ENCODE peak calls at places on chromosome 21, in seven cellular contexts. One of them, this sample, is unnamed.

GRCh38 chr21:45577806-45578801 is 35.9 kb upstream of the SLC19A1 start:
- DNase-seq in stimulated activated CD4-positive, alpha-beta T cell treated with anti-CD3 and anti-CD28 coated beads, Interleukin-4, amount 100 ng/mL, for 24 hours: no peak
- DNase-seq in retinal pigment epithelial cell: no peak
- DNase-seq in KG1: no peak
- DNase-seq in NCI-H510A treated with DMSO at 0.1 percent for 48 hours: peak
- DNase-seq in GM12891: no peak
- DNase-seq in endothelial cell: no peak
- DNase-seq in this sample: no peak

GRCh38 chr21:27219068-27219467 is 252.2 kb upstream of the ADAMTS5 start:
- DNase-seq in stimulated activated CD4-positive, alpha-beta T cell treated with anti-CD3 and anti-CD28 coated beads, Interleukin-4, amount 100 ng/mL, for 24 hours: no peak
- DNase-seq in retinal pigment epithelial cell: no peak
- DNase-seq in KG1: no peak
- DNase-seq in NCI-H510A treated with DMSO at 0.1 percent for 48 hours: no peak
- DNase-seq in GM12891: no peak
- DNase-seq in endothelial cell: no peak
- DNase-seq in this sample: no peak

GRCh38 chr21:28655471-28655870 is 337.2 kb downstream of the LTN1 start:
- DNase-seq in stimulated activated CD4-positive, alpha-beta T cell treated with anti-CD3 and anti-CD28 coated beads, Interleukin-4, amount 100 ng/mL, for 24 hours: no peak
- DNase-seq in retinal pigment epithelial cell: no peak
- DNase-seq in KG1: no peak
- DNase-seq in NCI-H510A treated with DMSO at 0.1 percent for 48 hours: no peak
- DNase-seq in GM12891: no peak
- DNase-seq in endothelial cell: no peak
- DNase-seq in this sample: no peak

GRCh38 chr21:43313939-43314405 is 113.0 kb downstream of the SIK1 start:
- DNase-seq in stimulated activated CD4-positive, alpha-beta T cell treated with anti-CD3 and anti-CD28 coated beads, Interleukin-4, amount 100 ng/mL, for 24 hours: no peak
- DNase-seq in retinal pigment epithelial cell: no peak
- DNase-seq in KG1: no peak
- DNase-seq in NCI-H510A treated with DMSO at 0.1 percent for 48 hours: no peak
- DNase-seq in GM12891: no peak
- DNase-seq in endothelial cell: no peak
- DNase-seq in this sample: no peak

GRCh38 chr21:33546076-33546475 is 3.2 kb downstream of the SON start:
- DNase-seq in stimulated activated CD4-positive, alpha-beta T cell treated with anti-CD3 and anti-CD28 coated beads, Interleukin-4, amount 100 ng/mL, for 24 hours: no peak
- DNase-seq in retinal pigment epithelial cell: no peak
- DNase-seq in KG1: no peak
- DNase-seq in NCI-H510A treated with DMSO at 0.1 percent for 48 hours: no peak
- DNase-seq in GM12891: no peak
- DNase-seq in endothelial cell: no peak
- DNase-seq in this sample: no peak

GRCh38 chr21:27464643-27465042 is 497.8 kb upstream of the ADAMTS5 start:
- DNase-seq in stimulated activated CD4-positive, alpha-beta T cell treated with anti-CD3 and anti-CD28 coated beads, Interleukin-4, amount 100 ng/mL, for 24 hours: no peak
- DNase-seq in retinal pigment epithelial cell: no peak
- DNase-seq in KG1: no peak
- DNase-seq in NCI-H510A treated with DMSO at 0.1 percent for 48 hours: no peak
- DNase-seq in GM12891: no peak
- DNase-seq in endothelial cell: no peak
- DNase-seq in this sample: no peak

GRCh38 chr21:29496337-29496736 is 197.6 kb downstream of the BACH1 start:
- DNase-seq in stimulated activated CD4-positive, alpha-beta T cell treated with anti-CD3 and anti-CD28 coated beads, Interleukin-4, amount 100 ng/mL, for 24 hours: no peak
- DNase-seq in retinal pigment epithelial cell: no peak
- DNase-seq in KG1: no peak
- DNase-seq in NCI-H510A treated with DMSO at 0.1 percent for 48 hours: no peak
- DNase-seq in GM12891: no peak
- DNase-seq in endothelial cell: no peak
- DNase-seq in this sample: no peak

GRCh38 chr21:8990326-8991087 is 1530.9 kb upstream of the TPTE start:
- DNase-seq in stimulated activated CD4-positive, alpha-beta T cell treated with anti-CD3 and anti-CD28 coated beads, Interleukin-4, amount 100 ng/mL, for 24 hours: no peak
- DNase-seq in retinal pigment epithelial cell: no peak
- DNase-seq in KG1: no peak
- DNase-seq in NCI-H510A treated with DMSO at 0.1 percent for 48 hours: peak
- DNase-seq in GM12891: no peak
- DNase-seq in endothelial cell: peak
- DNase-seq in this sample: no peak

GRCh38 chr21:27346041-27346448 is 379.2 kb upstream of the ADAMTS5 start:
- DNase-seq in stimulated activated CD4-positive, alpha-beta T cell treated with anti-CD3 and anti-CD28 coated beads, Interleukin-4, amount 100 ng/mL, for 24 hours: no peak
- DNase-seq in retinal pigment epithelial cell: no peak
- DNase-seq in KG1: no peak
- DNase-seq in NCI-H510A treated with DMSO at 0.1 percent for 48 hours: no peak
- DNase-seq in GM12891: no peak
- DNase-seq in endothelial cell: no peak
- DNase-seq in this sample: no peak

GRCh38 chr21:31108969-31109368 is 70.7 kb upstream of the KRTAP19-8 start:
- DNase-seq in stimulated activated CD4-positive, alpha-beta T cell treated with anti-CD3 and anti-CD28 coated beads, Interleukin-4, amount 100 ng/mL, for 24 hours: no peak
- DNase-seq in retinal pigment epithelial cell: no peak
- DNase-seq in KG1: no peak
- DNase-seq in NCI-H510A treated with DMSO at 0.1 percent for 48 hours: no peak
- DNase-seq in GM12891: no peak
- DNase-seq in endothelial cell: no peak
- DNase-seq in this sample: no peak

GRCh38 chr21:31874817-31875216 is 2.0 kb downstream of the HUNK start:
- DNase-seq in stimulated activated CD4-positive, alpha-beta T cell treated with anti-CD3 and anti-CD28 coated beads, Interleukin-4, amount 100 ng/mL, for 24 hours: no peak
- DNase-seq in retinal pigment epithelial cell: no peak
- DNase-seq in KG1: no peak
- DNase-seq in NCI-H510A treated with DMSO at 0.1 percent for 48 hours: no peak
- DNase-seq in GM12891: no peak
- DNase-seq in endothelial cell: peak
- DNase-seq in this sample: no peak

GRCh38 chr21:36113647-36114428 is 21.0 kb upstream of the CBR3 start:
- DNase-seq in stimulated activated CD4-positive, alpha-beta T cell treated with anti-CD3 and anti-CD28 coated beads, Interleukin-4, amount 100 ng/mL, for 24 hours: peak
- DNase-seq in retinal pigment epithelial cell: no peak
- DNase-seq in KG1: no peak
- DNase-seq in NCI-H510A treated with DMSO at 0.1 percent for 48 hours: no peak
- DNase-seq in GM12891: no peak
- DNase-seq in endothelial cell: no peak
- DNase-seq in this sample: no peak

GRCh38 chr21:14716761-14717396 is 170.8 kb upstream of the SAMSN1 start:
- DNase-seq in stimulated activated CD4-positive, alpha-beta T cell treated with anti-CD3 and anti-CD28 coated beads, Interleukin-4, amount 100 ng/mL, for 24 hours: no peak
- DNase-seq in retinal pigment epithelial cell: no peak
- DNase-seq in KG1: no peak
- DNase-seq in NCI-H510A treated with DMSO at 0.1 percent for 48 hours: no peak
- DNase-seq in GM12891: no peak
- DNase-seq in endothelial cell: no peak
- DNase-seq in this sample: no peak

GRCh38 chr21:45460611-45461368 is 55.8 kb downstream of the COL18A1 start:
- DNase-seq in stimulated activated CD4-positive, alpha-beta T cell treated with anti-CD3 and anti-CD28 coated beads, Interleukin-4, amount 100 ng/mL, for 24 hours: no peak
- DNase-seq in retinal pigment epithelial cell: peak
- DNase-seq in KG1: no peak
- DNase-seq in NCI-H510A treated with DMSO at 0.1 percent for 48 hours: no peak
- DNase-seq in GM12891: no peak
- DNase-seq in endothelial cell: no peak
- DNase-seq in this sample: no peak

GRCh38 chr21:36684957-36685714 is 13.8 kb upstream of the SIM2 start:
- DNase-seq in stimulated activated CD4-positive, alpha-beta T cell treated with anti-CD3 and anti-CD28 coated beads, Interleukin-4, amount 100 ng/mL, for 24 hours: no peak
- DNase-seq in retinal pigment epithelial cell: no peak
- DNase-seq in KG1: no peak
- DNase-seq in NCI-H510A treated with DMSO at 0.1 percent for 48 hours: no peak
- DNase-seq in GM12891: no peak
- DNase-seq in endothelial cell: no peak
- DNase-seq in this sample: no peak

GRCh38 chr21:41598561-41599511 is 90.9 kb upstream of the TMPRSS2 start:
- DNase-seq in stimulated activated CD4-positive, alpha-beta T cell treated with anti-CD3 and anti-CD28 coated beads, Interleukin-4, amount 100 ng/mL, for 24 hours: no peak
- DNase-seq in retinal pigment epithelial cell: no peak
- DNase-seq in KG1: no peak
- DNase-seq in NCI-H510A treated with DMSO at 0.1 percent for 48 hours: no peak
- DNase-seq in GM12891: no peak
- DNase-seq in endothelial cell: no peak
- DNase-seq in this sample: no peak

GRCh38 chr21:38911523-38912354 is 106.0 kb downstream of the ETS2 start:
- DNase-seq in stimulated activated CD4-positive, alpha-beta T cell treated with anti-CD3 and anti-CD28 coated beads, Interleukin-4, amount 100 ng/mL, for 24 hours: no peak
- DNase-seq in retinal pigment epithelial cell: no peak
- DNase-seq in KG1: no peak
- DNase-seq in NCI-H510A treated with DMSO at 0.1 percent for 48 hours: no peak
- DNase-seq in GM12891: no peak
- DNase-seq in endothelial cell: no peak
- DNase-seq in this sample: peak

GRCh38 chr21:38815060-38815405 is 9.3 kb downstream of the ETS2 start:
- DNase-seq in stimulated activated CD4-positive, alpha-beta T cell treated with anti-CD3 and anti-CD28 coated beads, Interleukin-4, amount 100 ng/mL, for 24 hours: no peak
- DNase-seq in retinal pigment epithelial cell: no peak
- DNase-seq in KG1: no peak
- DNase-seq in NCI-H510A treated with DMSO at 0.1 percent for 48 hours: no peak
- DNase-seq in GM12891: no peak
- DNase-seq in endothelial cell: no peak
- DNase-seq in this sample: no peak

GRCh38 chr21:17446737-17447136 is 66.1 kb upstream of the CXADR start:
- DNase-seq in stimulated activated CD4-positive, alpha-beta T cell treated with anti-CD3 and anti-CD28 coated beads, Interleukin-4, amount 100 ng/mL, for 24 hours: no peak
- DNase-seq in retinal pigment epithelial cell: no peak
- DNase-seq in KG1: no peak
- DNase-seq in NCI-H510A treated with DMSO at 0.1 percent for 48 hours: no peak
- DNase-seq in GM12891: no peak
- DNase-seq in endothelial cell: no peak
- DNase-seq in this sample: no peak

GRCh38 chr21:41883582-41883981 is 4.4 kb upstream of the PRDM15 start:
- DNase-seq in stimulated activated CD4-positive, alpha-beta T cell treated with anti-CD3 and anti-CD28 coated beads, Interleukin-4, amount 100 ng/mL, for 24 hours: no peak
- DNase-seq in retinal pigment epithelial cell: no peak
- DNase-seq in KG1: no peak
- DNase-seq in NCI-H510A treated with DMSO at 0.1 percent for 48 hours: no peak
- DNase-seq in GM12891: no peak
- DNase-seq in endothelial cell: no peak
- DNase-seq in this sample: no peak

GRCh38 chr21:38448619-38449186 is 49.6 kb downstream of the ERG start:
- DNase-seq in stimulated activated CD4-positive, alpha-beta T cell treated with anti-CD3 and anti-CD28 coated beads, Interleukin-4, amount 100 ng/mL, for 24 hours: no peak
- DNase-seq in retinal pigment epithelial cell: peak
- DNase-seq in KG1: no peak
- DNase-seq in NCI-H510A treated with DMSO at 0.1 percent for 48 hours: peak
- DNase-seq in GM12891: no peak
- DNase-seq in endothelial cell: no peak
- DNase-seq in this sample: no peak

GRCh38 chr21:44455524-44456206 is 355 bp downstream of the LRRC3 start:
- DNase-seq in stimulated activated CD4-positive, alpha-beta T cell treated with anti-CD3 and anti-CD28 coated beads, Interleukin-4, amount 100 ng/mL, for 24 hours: peak
- DNase-seq in retinal pigment epithelial cell: no peak
- DNase-seq in KG1: no peak
- DNase-seq in NCI-H510A treated with DMSO at 0.1 percent for 48 hours: no peak
- DNase-seq in GM12891: peak
- DNase-seq in endothelial cell: peak
- DNase-seq in this sample: no peak

GRCh38 chr21:46194374-46195334 is 10.4 kb upstream of the SPATC1L start:
- DNase-seq in stimulated activated CD4-positive, alpha-beta T cell treated with anti-CD3 and anti-CD28 coated beads, Interleukin-4, amount 100 ng/mL, for 24 hours: no peak
- DNase-seq in retinal pigment epithelial cell: no peak
- DNase-seq in KG1: no peak
- DNase-seq in NCI-H510A treated with DMSO at 0.1 percent for 48 hours: no peak
- DNase-seq in GM12891: no peak
- DNase-seq in endothelial cell: no peak
- DNase-seq in this sample: no peak

GRCh38 chr21:45098867-45099266 is 24.5 kb downstream of the ADARB1 start:
- DNase-seq in stimulated activated CD4-positive, alpha-beta T cell treated with anti-CD3 and anti-CD28 coated beads, Interleukin-4, amount 100 ng/mL, for 24 hours: no peak
- DNase-seq in retinal pigment epithelial cell: no peak
- DNase-seq in KG1: no peak
- DNase-seq in NCI-H510A treated with DMSO at 0.1 percent for 48 hours: no peak
- DNase-seq in GM12891: no peak
- DNase-seq in endothelial cell: no peak
- DNase-seq in this sample: no peak

GRCh38 chr21:30102881-30103280 is 63.7 kb downstream of the CLDN17 start:
- DNase-seq in stimulated activated CD4-positive, alpha-beta T cell treated with anti-CD3 and anti-CD28 coated beads, Interleukin-4, amount 100 ng/mL, for 24 hours: no peak
- DNase-seq in retinal pigment epithelial cell: no peak
- DNase-seq in KG1: no peak
- DNase-seq in NCI-H510A treated with DMSO at 0.1 percent for 48 hours: no peak
- DNase-seq in GM12891: no peak
- DNase-seq in endothelial cell: no peak
- DNase-seq in this sample: no peak

GRCh38 chr21:25079053-25079452 is 528.2 kb downstream of the MRPL39 start:
- DNase-seq in stimulated activated CD4-positive, alpha-beta T cell treated with anti-CD3 and anti-CD28 coated beads, Interleukin-4, amount 100 ng/mL, for 24 hours: no peak
- DNase-seq in retinal pigment epithelial cell: no peak
- DNase-seq in KG1: no peak
- DNase-seq in NCI-H510A treated with DMSO at 0.1 percent for 48 hours: no peak
- DNase-seq in GM12891: no peak
- DNase-seq in endothelial cell: no peak
- DNase-seq in this sample: no peak

GRCh38 chr21:45533731-45534571 is 8.3 kb downstream of the SLC19A1 start:
- DNase-seq in stimulated activated CD4-positive, alpha-beta T cell treated with anti-CD3 and anti-CD28 coated beads, Interleukin-4, amount 100 ng/mL, for 24 hours: no peak
- DNase-seq in retinal pigment epithelial cell: no peak
- DNase-seq in KG1: no peak
- DNase-seq in NCI-H510A treated with DMSO at 0.1 percent for 48 hours: no peak
- DNase-seq in GM12891: no peak
- DNase-seq in endothelial cell: no peak
- DNase-seq in this sample: peak

GRCh38 chr21:36976882-36977651 is 10.6 kb upstream of the HLCS start:
- DNase-seq in stimulated activated CD4-positive, alpha-beta T cell treated with anti-CD3 and anti-CD28 coated beads, Interleukin-4, amount 100 ng/mL, for 24 hours: no peak
- DNase-seq in retinal pigment epithelial cell: no peak
- DNase-seq in KG1: no peak
- DNase-seq in NCI-H510A treated with DMSO at 0.1 percent for 48 hours: no peak
- DNase-seq in GM12891: no peak
- DNase-seq in endothelial cell: peak
- DNase-seq in this sample: peak

GRCh38 chr21:45405271-45405818 is 380 bp downstream of the COL18A1 start:
- DNase-seq in stimulated activated CD4-positive, alpha-beta T cell treated with anti-CD3 and anti-CD28 coated beads, Interleukin-4, amount 100 ng/mL, for 24 hours: no peak
- DNase-seq in retinal pigment epithelial cell: no peak
- DNase-seq in KG1: no peak
- DNase-seq in NCI-H510A treated with DMSO at 0.1 percent for 48 hours: no peak
- DNase-seq in GM12891: no peak
- DNase-seq in endothelial cell: peak
- DNase-seq in this sample: no peak

GRCh38 chr21:29938968-29939858 is 583 bp downstream of the GRIK1 start:
- DNase-seq in stimulated activated CD4-positive, alpha-beta T cell treated with anti-CD3 and anti-CD28 coated beads, Interleukin-4, amount 100 ng/mL, for 24 hours: no peak
- DNase-seq in retinal pigment epithelial cell: no peak
- DNase-seq in KG1: no peak
- DNase-seq in NCI-H510A treated with DMSO at 0.1 percent for 48 hours: no peak
- DNase-seq in GM12891: no peak
- DNase-seq in endothelial cell: peak
- DNase-seq in this sample: peak

GRCh38 chr21:43317959-43318358 is 109.0 kb downstream of the SIK1 start:
- DNase-seq in stimulated activated CD4-positive, alpha-beta T cell treated with anti-CD3 and anti-CD28 coated beads, Interleukin-4, amount 100 ng/mL, for 24 hours: no peak
- DNase-seq in retinal pigment epithelial cell: no peak
- DNase-seq in KG1: no peak
- DNase-seq in NCI-H510A treated with DMSO at 0.1 percent for 48 hours: no peak
- DNase-seq in GM12891: no peak
- DNase-seq in endothelial cell: no peak
- DNase-seq in this sample: no peak

GRCh38 chr21:33070921-33071877 is 1.3 kb downstream of the OLIG1 start:
- DNase-seq in stimulated activated CD4-positive, alpha-beta T cell treated with anti-CD3 and anti-CD28 coated beads, Interleukin-4, amount 100 ng/mL, for 24 hours: no peak
- DNase-seq in retinal pigment epithelial cell: no peak
- DNase-seq in KG1: peak
- DNase-seq in NCI-H510A treated with DMSO at 0.1 percent for 48 hours: peak
- DNase-seq in GM12891: peak
- DNase-seq in endothelial cell: peak
- DNase-seq in this sample: peak

GRCh38 chr21:17491716-17492414 is 21.0 kb upstream of the CXADR start:
- DNase-seq in stimulated activated CD4-positive, alpha-beta T cell treated with anti-CD3 and anti-CD28 coated beads, Interleukin-4, amount 100 ng/mL, for 24 hours: no peak
- DNase-seq in retinal pigment epithelial cell: peak
- DNase-seq in KG1: peak
- DNase-seq in NCI-H510A treated with DMSO at 0.1 percent for 48 hours: no peak
- DNase-seq in GM12891: no peak
- DNase-seq in endothelial cell: no peak
- DNase-seq in this sample: no peak

GRCh38 chr21:17650301-17650700 is 37.6 kb upstream of the BTG3 start:
- DNase-seq in stimulated activated CD4-positive, alpha-beta T cell treated with anti-CD3 and anti-CD28 coated beads, Interleukin-4, amount 100 ng/mL, for 24 hours: no peak
- DNase-seq in retinal pigment epithelial cell: no peak
- DNase-seq in KG1: no peak
- DNase-seq in NCI-H510A treated with DMSO at 0.1 percent for 48 hours: no peak
- DNase-seq in GM12891: no peak
- DNase-seq in endothelial cell: no peak
- DNase-seq in this sample: no peak

GRCh38 chr21:45318556-45319341 is 31.1 kb upstream of the POFUT2 start:
- DNase-seq in stimulated activated CD4-positive, alpha-beta T cell treated with anti-CD3 and anti-CD28 coated beads, Interleukin-4, amount 100 ng/mL, for 24 hours: no peak
- DNase-seq in retinal pigment epithelial cell: no peak
- DNase-seq in KG1: no peak
- DNase-seq in NCI-H510A treated with DMSO at 0.1 percent for 48 hours: no peak
- DNase-seq in GM12891: no peak
- DNase-seq in endothelial cell: no peak
- DNase-seq in this sample: no peak

GRCh38 chr21:41442496-41443186 is 16.6 kb downstream of the MX1 start:
- DNase-seq in stimulated activated CD4-positive, alpha-beta T cell treated with anti-CD3 and anti-CD28 coated beads, Interleukin-4, amount 100 ng/mL, for 24 hours: no peak
- DNase-seq in retinal pigment epithelial cell: no peak
- DNase-seq in KG1: no peak
- DNase-seq in NCI-H510A treated with DMSO at 0.1 percent for 48 hours: no peak
- DNase-seq in GM12891: no peak
- DNase-seq in endothelial cell: no peak
- DNase-seq in this sample: no peak

GRCh38 chr21:35940074-35940927 is 120.0 kb downstream of the SETD4 start:
- DNase-seq in stimulated activated CD4-positive, alpha-beta T cell treated with anti-CD3 and anti-CD28 coated beads, Interleukin-4, amount 100 ng/mL, for 24 hours: no peak
- DNase-seq in retinal pigment epithelial cell: peak
- DNase-seq in KG1: peak
- DNase-seq in NCI-H510A treated with DMSO at 0.1 percent for 48 hours: peak
- DNase-seq in GM12891: peak
- DNase-seq in endothelial cell: peak
- DNase-seq in this sample: no peak

GRCh38 chr21:33642896-33643657 is 776 bp downstream of the ITSN1 start:
- DNase-seq in stimulated activated CD4-positive, alpha-beta T cell treated with anti-CD3 and anti-CD28 coated beads, Interleukin-4, amount 100 ng/mL, for 24 hours: peak
- DNase-seq in retinal pigment epithelial cell: no peak
- DNase-seq in KG1: no peak
- DNase-seq in NCI-H510A treated with DMSO at 0.1 percent for 48 hours: no peak
- DNase-seq in GM12891: no peak
- DNase-seq in endothelial cell: no peak
- DNase-seq in this sample: no peak